ENCODE peak calls at places on chromosome 14, in four cellular contexts. D, Q, I and T are unnamed samples.

GRCh38 chr14:94031880-94032279 is 5.7 kb downstream of the OTUB2 start:
- DNase-seq in D (no peak), Q (no peak), I (no peak), T (no peak)

GRCh38 chr14:75147423-75148071 is 20.7 kb upstream of the NEK9 start:
- DNase-seq in D (peak), Q (peak), I (peak), T (no peak)

GRCh38 chr14:93538411-93538810 is 107.7 kb downstream of the UNC79 start:
- DNase-seq in D (peak), Q (peak), I (no peak), T (peak)

GRCh38 chr14:99389171-99389826 is 91.4 kb downstream of the SETD3 start:
- DNase-seq in D (peak), Q (peak), I (peak), T (peak)

GRCh38 chr14:20782280-20782890 is 1.3 kb downstream of the RNASE6 start:
- DNase-seq in D (no peak), Q (no peak), I (peak), T (peak)

GRCh38 chr14:71647086-71647784 is 285.0 kb upstream of the RGS6 start:
- DNase-seq in D (no peak), Q (no peak), I (no peak), T (peak)

GRCh38 chr14:95858893-95859292 is 17.7 kb upstream of the TUNAR start:
- DNase-seq in D (no peak), Q (no peak), I (no peak), T (no peak)

GRCh38 chr14:59829941-59830734 is 40.4 kb downstream of the RTN1 start:
- DNase-seq in D (peak), Q (peak), I (peak), T (peak)

GRCh38 chr14:72284176-72284575 is 351.9 kb downstream of the RGS6 start:
- DNase-seq in D (no peak), Q (no peak), I (no peak), T (no peak)

GRCh38 chr14:102821252-102821651 is 44.0 kb downstream of the TRAF3 start:
- DNase-seq in D (no peak), Q (no peak), I (no peak), T (no peak)
- TF ChIP-seq EZH2 in D (no peak), Q (no peak), I (no peak), T (no peak)

GRCh38 chr14:67345583-67345982 is 14.0 kb downstream of the ATP6V1D start:
- DNase-seq in D (no peak), Q (no peak), I (no peak), T (no peak)

DNA sequence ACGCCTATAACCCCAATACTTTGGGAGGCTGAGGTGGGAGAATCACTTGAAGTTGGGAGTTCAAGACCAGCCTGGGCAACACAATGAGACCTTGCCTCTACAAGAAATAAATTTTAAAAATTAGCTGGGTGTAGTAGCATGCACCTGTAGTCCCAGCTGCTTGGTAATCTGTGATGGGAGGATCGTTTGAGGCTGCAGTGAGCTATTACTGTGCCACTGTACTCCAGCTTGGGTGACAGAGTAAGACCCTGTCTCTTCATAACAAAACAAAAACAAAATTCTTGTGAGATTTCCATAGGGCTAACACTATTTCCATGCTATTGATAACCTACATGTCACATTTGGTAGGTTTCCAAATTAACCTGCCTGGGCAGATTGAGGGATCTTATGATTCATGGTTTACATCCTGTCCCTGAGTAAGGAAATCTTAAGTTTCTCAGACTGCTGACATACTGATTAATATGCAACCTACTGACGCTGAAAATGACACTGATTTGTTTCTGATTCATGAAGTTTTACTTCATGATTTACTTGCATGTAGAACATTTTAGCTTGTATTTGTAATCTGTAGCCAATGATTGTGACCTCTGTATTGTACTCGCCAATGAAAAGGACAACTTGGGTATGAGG is 15.9 kb downstream of the ATP6V1D start:
- DNase-seq in D (peak), Q (no peak), I (peak), T (no peak)
- H3K27ac ChIP-seq in D (no peak), Q (no peak), I (no peak), T (no peak)

GRCh38 chr14:54567634-54568561 is 970 bp downstream of the SAMD4A start:
- DNase-seq in D (peak), Q (peak), I (peak), T (peak)
- TF ChIP-seq EZH2 in D (no peak), Q (no peak), I (no peak), T (no peak)

GRCh38 chr14:22544881-22545420 is 44.1 kb downstream of the DAD1 start:
- DNase-seq in D (no peak), Q (no peak), I (no peak), T (peak)
- H3K27ac ChIP-seq in D (no peak), Q (no peak), I (no peak), T (peak)

GRCh38 chr14:68757618-68758081 is 35.2 kb downstream of the ZFP36L1 start:
- DNase-seq in D (peak), Q (peak), I (no peak), T (no peak)
- TF ChIP-seq EZH2 in D (no peak), Q (no peak), I (no peak), T (no peak)

GRCh38 chr14:105527381-105528196 is 1.2 kb downstream of the TMEM121 start:
- DNase-seq in D (no peak), Q (no peak), I (no peak), T (no peak)
- H3K27ac ChIP-seq in D (no peak), Q (no peak), I (no peak), T (peak)

GRCh38 chr14:104214411-104214810 is 76.0 kb downstream of the KIF26A start:
- DNase-seq in D (no peak), Q (no peak), I (no peak), T (no peak)
- TF ChIP-seq EZH2 in D (no peak), Q (no peak), I (no peak), T (no peak)